ENCODE peak calls at places on chromosomes 13 and 19, in nine cellular contexts. One of them, this sample, is unnamed.
A peak's percentile ranks its signal among the peaks of the same experiment; 100 is the strongest.

GRCh38 chr13:113115363-113116205 is 7.0 kb upstream of the F10 start:
- DNase-seq in adrenal gland: no peak
- DNase-seq in aorta: peak; percentile 65
- DNase-seq in body of pancreas: no peak
- DNase-seq in IMR-90: no peak
- DNase-seq in GM23248: no peak
- DNase-seq in pancreas: no peak
- DNase-seq in prostate gland: no peak
- DNase-seq in gastrocnemius medialis: peak; percentile 2
- DNase-seq in this sample: peak; percentile 30

GRCh38 chr19:17676295-17676694 is 11.9 kb downstream of the UNC13A start:
- DNase-seq in adrenal gland: no peak
- DNase-seq in aorta: no peak
- DNase-seq in body of pancreas: no peak
- DNase-seq in IMR-90: no peak
- DNase-seq in GM23248: no peak
- DNase-seq in pancreas: no peak
- DNase-seq in prostate gland: no peak
- DNase-seq in gastrocnemius medialis: no peak
- DNase-seq in this sample: no peak

GRCh38 chr19:13018037-13018914 is 23.0 kb downstream of the NFIX start:
- DNase-seq in adrenal gland: peak; percentile 65
- DNase-seq in aorta: no peak
- DNase-seq in body of pancreas: no peak
- DNase-seq in IMR-90: peak; percentile 35
- DNase-seq in GM23248: peak; percentile 77
- DNase-seq in pancreas: no peak
- DNase-seq in prostate gland: peak; percentile 83
- DNase-seq in gastrocnemius medialis: peak; percentile 81
- DNase-seq in this sample: no peak

GRCh38 chr13:65339236-65339635 is 1890.9 kb downstream of the PCDH9 start:
- DNase-seq in adrenal gland: no peak
- DNase-seq in aorta: no peak
- DNase-seq in body of pancreas: no peak
- DNase-seq in IMR-90: peak; percentile 59
- DNase-seq in GM23248: no peak
- DNase-seq in pancreas: no peak
- DNase-seq in prostate gland: no peak
- DNase-seq in gastrocnemius medialis: no peak
- DNase-seq in this sample: no peak

GRCh38 chr19:8174706-8175105 is 25.3 kb upstream of the FBN3 start:
- DNase-seq in adrenal gland: no peak
- DNase-seq in aorta: no peak
- DNase-seq in body of pancreas: no peak
- DNase-seq in IMR-90: peak; percentile 31
- DNase-seq in GM23248: no peak
- DNase-seq in pancreas: no peak
- DNase-seq in prostate gland: no peak
- DNase-seq in gastrocnemius medialis: no peak
- DNase-seq in this sample: no peak

GRCh38 chr19:1408300-1409203 is 1.2 kb downstream of the DAZAP1 start:
- DNase-seq in adrenal gland: peak; percentile 52
- DNase-seq in aorta: peak; percentile 89
- DNase-seq in body of pancreas: peak; percentile 59
- DNase-seq in IMR-90: peak; percentile 50
- DNase-seq in GM23248: peak; percentile 82
- DNase-seq in pancreas: peak; percentile 57
- DNase-seq in prostate gland: no peak
- DNase-seq in gastrocnemius medialis: peak; percentile 38
- DNase-seq in this sample: peak; percentile 73

GRCh38 chr19:42554046-42554575 is 25.8 kb upstream of the CEACAM1 start:
- DNase-seq in adrenal gland: no peak
- DNase-seq in aorta: no peak
- DNase-seq in body of pancreas: no peak
- DNase-seq in IMR-90: no peak
- DNase-seq in GM23248: no peak
- DNase-seq in pancreas: no peak
- DNase-seq in prostate gland: no peak
- DNase-seq in gastrocnemius medialis: no peak
- DNase-seq in this sample: no peak

GRCh38 chr13:39253774-39254173 is 215.5 kb downstream of the NHLRC3 start:
- DNase-seq in adrenal gland: no peak
- DNase-seq in aorta: no peak
- DNase-seq in body of pancreas: no peak
- DNase-seq in IMR-90: peak; percentile 59
- DNase-seq in GM23248: peak; percentile 21
- DNase-seq in pancreas: no peak
- DNase-seq in prostate gland: no peak
- DNase-seq in gastrocnemius medialis: no peak
- DNase-seq in this sample: no peak

GRCh38 chr19:58056261-58056660 is 2.8 kb upstream of the ZNF135 start:
- DNase-seq in adrenal gland: no peak
- DNase-seq in aorta: peak; percentile 60
- DNase-seq in body of pancreas: no peak
- DNase-seq in IMR-90: no peak
- DNase-seq in GM23248: no peak
- DNase-seq in pancreas: no peak
- DNase-seq in prostate gland: no peak
- DNase-seq in gastrocnemius medialis: no peak
- DNase-seq in this sample: no peak

GRCh38 chr13:37686501-37686900 is 87.9 kb upstream of the POSTN start:
- DNase-seq in adrenal gland: no peak
- DNase-seq in aorta: no peak
- DNase-seq in body of pancreas: no peak
- DNase-seq in IMR-90: peak; percentile 7
- DNase-seq in GM23248: peak; percentile 54
- DNase-seq in pancreas: no peak
- DNase-seq in prostate gland: no peak
- DNase-seq in gastrocnemius medialis: no peak
- DNase-seq in this sample: no peak

GRCh38 chr19:4431808-4432674 is 25.6 kb downstream of the UBXN6 start:
- DNase-seq in adrenal gland: no peak
- DNase-seq in aorta: no peak
- DNase-seq in body of pancreas: no peak
- DNase-seq in IMR-90: no peak
- DNase-seq in GM23248: no peak
- DNase-seq in pancreas: no peak
- DNase-seq in prostate gland: no peak
- DNase-seq in gastrocnemius medialis: no peak
- DNase-seq in this sample: no peak

GRCh38 chr19:5113633-5114586 is 145.0 kb downstream of the KDM4B start:
- DNase-seq in adrenal gland: no peak
- DNase-seq in aorta: no peak
- DNase-seq in body of pancreas: peak; percentile 66
- DNase-seq in IMR-90: no peak
- DNase-seq in GM23248: no peak
- DNase-seq in pancreas: no peak
- DNase-seq in prostate gland: no peak
- DNase-seq in gastrocnemius medialis: no peak
- DNase-seq in this sample: no peak

GRCh38 chr13:43664700-43665191 is 122.0 kb downstream of the ENOX1 start:
- DNase-seq in adrenal gland: no peak
- DNase-seq in aorta: no peak
- DNase-seq in body of pancreas: peak; percentile 13
- DNase-seq in IMR-90: peak; percentile 74
- DNase-seq in GM23248: peak; percentile 75
- DNase-seq in pancreas: no peak
- DNase-seq in prostate gland: peak; percentile 7
- DNase-seq in gastrocnemius medialis: no peak
- DNase-seq in this sample: no peak

GRCh38 chr13:20553309-20553708 is 13.6 kb upstream of the IFT88 start:
- DNase-seq in adrenal gland: no peak
- DNase-seq in aorta: no peak
- DNase-seq in body of pancreas: no peak
- DNase-seq in IMR-90: no peak
- DNase-seq in GM23248: peak; percentile 7
- DNase-seq in pancreas: no peak
- DNase-seq in prostate gland: no peak
- DNase-seq in gastrocnemius medialis: no peak
- DNase-seq in this sample: no peak

DNA sequence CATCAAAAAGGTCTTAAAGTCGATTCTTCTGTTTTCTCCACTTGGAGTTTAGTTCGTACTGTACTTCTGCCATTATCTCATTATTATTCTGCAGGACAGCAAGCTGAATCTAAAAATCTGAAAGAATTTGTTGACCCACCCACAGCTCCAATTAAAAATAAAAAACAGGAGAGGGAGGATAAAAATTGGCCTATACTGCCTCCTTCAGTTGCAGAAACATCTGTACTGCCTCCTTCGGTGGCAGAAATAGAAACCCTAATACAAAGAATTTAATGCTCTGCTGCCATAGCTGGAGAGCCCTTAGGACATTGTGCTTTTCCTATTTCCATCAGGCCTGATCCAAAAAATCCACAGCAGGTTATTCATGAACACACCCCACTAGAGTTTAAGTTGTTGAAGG is 9.8 kb downstream of the ZNF350 start:
- DNase-seq in adrenal gland: no peak
- DNase-seq in aorta: no peak
- DNase-seq in body of pancreas: no peak
- DNase-seq in IMR-90: no peak
- DNase-seq in GM23248: no peak
- DNase-seq in pancreas: no peak
- DNase-seq in prostate gland: no peak
- DNase-seq in gastrocnemius medialis: no peak
- DNase-seq in this sample: no peak
- H3K9me3 ChIP-seq in adrenal gland: no peaks in the 10 kb centered on the region
- H3K9me3 ChIP-seq in aorta: peaks cover 43% of the 10 kb centered on the region
- H3K9me3 ChIP-seq in body of pancreas: no peaks in the 10 kb centered on the region
- H3K9me3 ChIP-seq in IMR-90: peaks cover 63% of the 10 kb centered on the region
- H3K9me3 ChIP-seq in GM23248: no peaks in the 10 kb centered on the region
- H3K9me3 ChIP-seq in pancreas: no peaks in the 10 kb centered on the region
- H3K9me3 ChIP-seq in prostate gland: no peaks in the 10 kb centered on the region
- H3K9me3 ChIP-seq in gastrocnemius medialis: peaks cover 20% of the 10 kb centered on the region
- H3K9me3 ChIP-seq in this sample: peaks cover 74% of the 10 kb centered on the region

GRCh38 chr13:40259899-40260298 is 406.5 kb downstream of the FOXO1 start:
- DNase-seq in adrenal gland: no peak
- DNase-seq in aorta: no peak
- DNase-seq in body of pancreas: no peak
- DNase-seq in IMR-90: no peak
- DNase-seq in GM23248: no peak
- DNase-seq in pancreas: no peak
- DNase-seq in prostate gland: no peak
- DNase-seq in gastrocnemius medialis: no peak
- DNase-seq in this sample: no peak
- H3K27ac ChIP-seq in adrenal gland: no peak overlapping the region
- H3K27ac ChIP-seq in aorta: no peak overlapping the region
- H3K27ac ChIP-seq in body of pancreas: no peak overlapping the region
- H3K27ac ChIP-seq in IMR-90: no peak overlapping the region
- H3K27ac ChIP-seq in GM23248: no peak overlapping the region
- H3K27ac ChIP-seq in pancreas: no peak overlapping the region
- H3K27ac ChIP-seq in prostate gland: peak overlapping the region; percentile 27
- H3K27ac ChIP-seq in gastrocnemius medialis: no peak overlapping the region
- H3K27ac ChIP-seq in this sample: no peak overlapping the region

GRCh38 chr19:11752244-11752736 is 13.5 kb upstream of the ZNF823 start:
- DNase-seq in adrenal gland: no peak
- DNase-seq in aorta: no peak
- DNase-seq in body of pancreas: no peak
- DNase-seq in IMR-90: no peak
- DNase-seq in GM23248: no peak
- DNase-seq in pancreas: no peak
- DNase-seq in prostate gland: no peak
- DNase-seq in gastrocnemius medialis: no peak
- DNase-seq in this sample: no peak
- H3K9me3 ChIP-seq in adrenal gland: no peaks in the 10 kb centered on the region
- H3K9me3 ChIP-seq in aorta: peaks cover 2% of the 10 kb centered on the region
- H3K9me3 ChIP-seq in body of pancreas: no peaks in the 10 kb centered on the region
- H3K9me3 ChIP-seq in IMR-90: peaks cover 5% of the 10 kb centered on the region
- H3K9me3 ChIP-seq in GM23248: no peaks in the 10 kb centered on the region
- H3K9me3 ChIP-seq in pancreas: peaks cover 13% of the 10 kb centered on the region
- H3K9me3 ChIP-seq in prostate gland: no peaks in the 10 kb centered on the region
- H3K9me3 ChIP-seq in gastrocnemius medialis: no peaks in the 10 kb centered on the region
- H3K9me3 ChIP-seq in this sample: peaks cover 18% of the 10 kb centered on the region

GRCh38 chr13:34347784-34348573 is 530.0 kb downstream of the RFC3 start:
- DNase-seq in adrenal gland: no peak
- DNase-seq in aorta: no peak
- DNase-seq in body of pancreas: peak; percentile 69
- DNase-seq in IMR-90: no peak
- DNase-seq in GM23248: no peak
- DNase-seq in pancreas: peak; percentile 33
- DNase-seq in prostate gland: peak; percentile 64
- DNase-seq in gastrocnemius medialis: no peak
- DNase-seq in this sample: no peak
- H3K27ac ChIP-seq in adrenal gland: no peak overlapping the region
- H3K27ac ChIP-seq in aorta: no peak overlapping the region
- H3K27ac ChIP-seq in body of pancreas: peak overlapping the region; percentile 69
- H3K27ac ChIP-seq in IMR-90: no peak overlapping the region
- H3K27ac ChIP-seq in GM23248: no peak overlapping the region
- H3K27ac ChIP-seq in pancreas: no peak overlapping the region
- H3K27ac ChIP-seq in prostate gland: peak overlapping the region; percentile 65
- H3K27ac ChIP-seq in gastrocnemius medialis: no peak overlapping the region
- H3K27ac ChIP-seq in this sample: no peak overlapping the region

DNA sequence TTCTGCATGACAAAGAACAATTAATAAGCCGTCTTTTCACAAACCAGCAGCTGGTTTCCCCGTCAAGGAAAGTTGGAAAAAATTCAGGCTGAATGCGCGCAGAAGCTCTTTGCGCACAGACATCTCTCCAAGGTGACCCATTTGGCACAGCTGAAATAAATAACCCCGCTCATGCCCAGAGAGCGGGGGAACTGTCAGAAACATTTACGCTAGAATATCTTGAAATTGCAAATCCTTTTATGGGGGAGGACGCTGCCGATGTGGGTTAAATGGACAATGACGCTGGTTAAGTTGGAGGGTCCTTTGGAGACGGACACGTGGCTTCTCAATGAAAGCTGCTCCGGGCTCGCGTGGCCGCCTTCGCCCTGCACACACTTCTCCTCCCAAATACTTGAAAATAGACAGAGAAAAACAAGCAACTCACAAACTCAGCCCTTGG is 30.6 kb downstream of the GSX1 start:
- DNase-seq in adrenal gland: no peak
- DNase-seq in aorta: no peak
- DNase-seq in body of pancreas: no peak
- DNase-seq in IMR-90: no peak
- DNase-seq in GM23248: no peak
- DNase-seq in pancreas: no peak
- DNase-seq in prostate gland: no peak
- DNase-seq in gastrocnemius medialis: no peak
- DNase-seq in this sample: no peak
- H3K9me3 ChIP-seq in adrenal gland: no peaks in the 10 kb centered on the region
- H3K9me3 ChIP-seq in aorta: no peaks in the 10 kb centered on the region
- H3K9me3 ChIP-seq in body of pancreas: no peaks in the 10 kb centered on the region
- H3K9me3 ChIP-seq in IMR-90: no peaks in the 10 kb centered on the region
- H3K9me3 ChIP-seq in GM23248: no peaks in the 10 kb centered on the region
- H3K9me3 ChIP-seq in pancreas: no peaks in the 10 kb centered on the region
- H3K9me3 ChIP-seq in prostate gland: no peaks in the 10 kb centered on the region
- H3K9me3 ChIP-seq in gastrocnemius medialis: no peaks in the 10 kb centered on the region
- H3K9me3 ChIP-seq in this sample: no peaks in the 10 kb centered on the region

This sample was measured in CD8-positive, alpha-beta memory T cell.